ENCODE peak calls at places on chromosome 4, in four cellular contexts. Y is CD4-positive, alpha-beta T cell; L is MM.1S; F is mammary epithelial cell. P is an unnamed sample.

GRCh38 chr4:7434766-7435150 is at the start of gene PSAPL1:
- DNase-seq in L (no peak), F (peak; percentile 60), Y (no peak), P (no peak)

GRCh38 chr4:99383833-99384392 is 31.4 kb upstream of the ADH1C start:
- DNase-seq in Y (no peak), F (no peak), L (no peak), P (no peak)

GRCh38 chr4:123952530-123953274 is 556.1 kb downstream of the SPRY1 start:
- DNase-seq in Y (no peak), L (no peak), F (peak; percentile 74), P (no peak)

GRCh38 chr4:96035727-96036126 is 195.8 kb downstream of the PDHA2 start:
- DNase-seq in Y (no peak), F (peak; percentile 39), L (peak; percentile 27), P (no peak)

GRCh38 chr4:145907363-145907762 is 31.3 kb downstream of the ZNF827 start:
- DNase-seq in L (no peak), F (no peak), Y (no peak), P (no peak)

GRCh38 chr4:174265917-174266316 is 17.6 kb downstream of the FBXO8 start:
- DNase-seq in L (no peak), F (no peak), Y (no peak), P (no peak)

GRCh38 chr4:171928336-171928735 is 115.1 kb downstream of the GALNTL6 start:
- DNase-seq in Y (no peak), L (no peak), F (no peak), P (no peak)

GRCh38 chr4:20486433-20486832 is 213.8 kb upstream of the PACRGL start:
- DNase-seq in F (no peak), Y (no peak), L (no peak), P (no peak)

GRCh38 chr4:19408488-19408887 is 843.2 kb upstream of the SLIT2 start:
- DNase-seq in Y (no peak), L (no peak), F (no peak), P (no peak)

GRCh38 chr4:16083217-16084191 is at the start of gene PROM1:
- DNase-seq in F (no peak), Y (no peak), L (no peak), P (no peak)

GRCh38 chr4:15162046-15162445 is 159.8 kb downstream of the CPEB2 start:
- DNase-seq in F (no peak), L (no peak), Y (no peak), P (no peak)

DNA sequence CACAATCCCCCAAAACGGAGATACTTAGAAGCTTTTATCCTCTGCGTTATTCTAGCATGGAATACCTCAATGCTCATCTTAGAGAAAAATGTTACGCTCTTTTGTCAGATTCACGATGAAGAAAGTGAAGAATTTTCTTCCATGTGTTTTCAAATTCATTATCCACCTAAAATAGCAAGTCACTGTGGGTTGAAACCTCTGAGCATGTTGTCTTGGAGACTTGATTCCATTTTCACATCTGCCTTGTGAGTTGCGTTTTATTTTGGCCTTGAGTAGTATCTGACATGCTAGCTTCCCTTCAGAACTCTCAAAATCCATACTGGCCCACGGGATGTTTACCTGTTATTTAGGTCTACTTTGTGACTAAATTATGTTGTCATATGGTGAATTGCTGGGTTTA is 66.3 kb downstream of the C4orf46 start:
- DNase-seq in F (no peak), Y (no peak), L (no peak), P (no peak)
- H3K27ac ChIP-seq in F (no peak overlapping the region), Y (no peak overlapping the region), L (no peak overlapping the region), P (no peak overlapping the region)

GRCh38 chr4:128863314-128864075 is 54.0 kb downstream of the JADE1 start:
- DNase-seq in L (peak; percentile 53), F (peak; percentile 50), Y (peak; percentile 60), P (peak; percentile 47)
- H3K27ac ChIP-seq in L (no peak overlapping the region), F (no peak overlapping the region), Y (peak overlapping the region; percentile 18), P (no peak overlapping the region)

GRCh38 chr4:139658983-139659382 is 6.6 kb upstream of the MGST2 start:
- DNase-seq in L (no peak), F (no peak), Y (no peak), P (no peak)
- H3K27ac ChIP-seq in L (no peak overlapping the region), F (peak overlapping the region; percentile 75), Y (no peak overlapping the region), P (no peak overlapping the region)

DNA sequence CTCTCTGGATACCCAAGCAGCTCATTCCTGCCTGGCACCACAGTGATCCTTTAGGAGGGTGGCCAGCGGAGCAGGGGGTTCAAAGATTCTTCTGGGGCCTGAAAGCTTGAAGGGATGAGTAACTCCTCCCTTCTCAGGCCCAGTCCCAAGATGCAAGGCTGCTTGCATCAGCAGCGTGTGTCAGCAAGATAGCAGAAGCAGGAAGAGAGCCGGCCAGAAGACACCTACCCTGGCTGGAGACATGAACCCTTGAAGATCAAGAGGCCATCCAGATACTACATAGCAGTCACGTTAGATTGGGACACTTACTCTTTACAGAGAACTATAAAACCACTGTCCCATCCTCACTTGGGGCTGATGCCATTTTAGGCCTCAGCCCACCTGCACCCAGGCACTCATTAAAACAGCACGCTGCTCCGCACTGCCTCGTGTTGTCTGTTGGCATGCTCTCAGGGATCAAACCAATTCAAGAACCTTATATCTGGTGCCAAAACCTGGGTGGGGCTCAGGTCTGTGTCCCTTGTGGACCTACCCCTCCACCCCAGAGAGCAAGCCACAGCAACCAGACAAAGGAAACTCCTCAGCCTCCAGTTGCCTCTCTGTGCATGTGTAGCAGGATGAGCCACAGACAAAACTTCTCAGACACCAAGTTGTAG is 6.5 kb downstream of the UGT2B17 start:
- DNase-seq in F (no peak), L (peak; percentile 62), Y (no peak), P (no peak)
- H3K27ac ChIP-seq in F (no peak overlapping the region), L (no peak overlapping the region), Y (no peak overlapping the region), P (no peak overlapping the region)

P was measured in caudate nucleus.